ENCODE peak calls at places on chromosome 2, in four cellular contexts. X, K, H and S are unnamed samples.

GRCh38 chr2:121233486-121234110 is 51.4 kb downstream of the TFCP2L1 start:
- DNase-seq in X (no peak), K (no peak), H (no peak), S (no peak)

GRCh38 chr2:28588231-28588725 is 92.4 kb downstream of the PLB1 start:
- DNase-seq in K (no peak), X (peak), H (no peak), S (no peak)

GRCh38 chr2:182101263-182101662 is 115.6 kb downstream of the PPP1R1C start:
- DNase-seq in X (no peak), K (no peak), H (no peak), S (no peak)

GRCh38 chr2:233404227-233404626 is 49.9 kb downstream of the DGKD start:
- DNase-seq in X (peak), H (peak), K (no peak), S (no peak)

GRCh38 chr2:176534798-176535479 is 265.7 kb downstream of the MTX2 start:
- DNase-seq in X (peak), K (peak), H (no peak), S (peak)

GRCh38 chr2:182954789-182955188 is 83.5 kb downstream of the NCKAP1 start:
- DNase-seq in K (no peak), X (no peak), H (no peak), S (no peak)

GRCh38 chr2:11073251-11073650 is 82.0 kb upstream of the SLC66A3 start:
- DNase-seq in H (peak), K (no peak), X (peak), S (peak)

GRCh38 chr2:69642709-69643601 is 584 bp downstream of the AAK1 start:
- DNase-seq in H (peak), X (peak), K (peak), S (peak)

GRCh38 chr2:98167916-98168315 is 80.9 kb downstream of the VWA3B start:
- DNase-seq in X (no peak), H (no peak), K (no peak), S (no peak)

GRCh38 chr2:236179653-236180500 is 11.7 kb upstream of the GBX2 start:
- DNase-seq in X (peak), H (no peak), K (no peak), S (peak)

GRCh38 chr2:116057538-116057937 is 1615.1 kb downstream of the DPP10 start:
- DNase-seq in K (no peak), H (no peak), X (no peak), S (no peak)

GRCh38 chr2:178833382-178833781 is 26.2 kb upstream of the TTN start:
- DNase-seq in X (no peak), H (no peak), K (no peak), S (no peak)

GRCh38 chr2:236728916-236729670 is 159.5 kb downstream of the ACKR3 start:
- DNase-seq in K (no peak), H (no peak), X (no peak), S (no peak)

GRCh38 chr2:151619337-151619989 is 114.8 kb downstream of the NEB start:
- DNase-seq in H (no peak), X (peak), K (peak), S (no peak)
- TF ChIP-seq CTCF in H (no peak), X (peak), K (peak), S (no peak)

DNA sequence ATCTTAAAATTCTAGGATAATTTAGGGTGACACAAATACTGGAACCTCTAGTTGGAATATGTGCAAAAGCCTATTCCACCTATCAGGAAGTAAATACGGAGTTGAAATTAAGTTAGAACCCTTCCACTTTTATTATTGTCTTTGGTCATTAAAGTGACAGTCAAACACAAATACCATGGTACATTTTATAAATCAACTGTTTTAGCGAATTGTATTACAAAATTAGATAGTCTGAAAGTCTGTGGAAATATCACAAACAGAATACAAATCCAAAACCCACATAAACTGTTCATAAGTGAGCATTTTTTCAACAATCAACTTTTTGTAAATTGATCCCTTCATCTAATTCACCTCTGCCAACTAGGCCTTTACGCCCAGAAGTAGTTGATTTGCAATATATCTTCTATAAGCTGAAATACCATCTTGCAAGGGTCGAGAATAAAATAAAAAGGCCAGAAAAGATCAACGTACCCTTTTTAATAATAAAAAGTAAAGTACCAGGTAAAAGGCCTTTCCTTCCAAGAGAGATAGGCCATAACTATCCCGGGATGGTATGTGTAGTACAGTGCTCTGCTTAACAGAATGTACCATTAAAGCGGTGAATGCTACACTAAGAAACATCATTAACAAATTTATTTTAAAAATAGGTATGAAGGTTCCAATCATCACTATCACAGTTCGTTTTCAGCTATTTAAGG is 1.3 kb downstream of the USP34 start:
- DNase-seq in H (no peak), X (peak), K (no peak), S (peak)
- H3K4me3 ChIP-seq in H (peak), X (peak), K (peak), S (peak)

DNA sequence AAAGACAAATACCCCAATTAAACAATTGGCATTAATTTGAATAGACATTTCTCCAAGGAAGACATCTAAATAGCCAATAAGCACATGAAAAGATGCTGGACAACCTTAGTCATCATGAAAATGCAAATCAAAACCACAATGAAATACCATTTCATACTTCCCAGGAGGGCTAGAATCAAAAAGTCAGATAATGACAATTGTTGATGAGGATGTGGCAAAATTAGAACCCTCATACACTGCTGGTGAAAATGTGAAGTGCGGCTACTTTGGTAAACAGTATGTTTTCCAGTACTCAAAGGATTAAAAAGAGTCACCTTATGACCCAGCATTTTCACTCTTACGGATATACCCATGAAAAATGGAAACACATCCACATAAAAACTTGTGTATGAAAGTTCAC is 91.6 kb downstream of the FIGN start:
- DNase-seq in K (no peak), X (no peak), H (no peak), S (no peak)
- TF ChIP-seq CTCF in K (no peak), X (no peak), H (no peak), S (no peak)

DNA sequence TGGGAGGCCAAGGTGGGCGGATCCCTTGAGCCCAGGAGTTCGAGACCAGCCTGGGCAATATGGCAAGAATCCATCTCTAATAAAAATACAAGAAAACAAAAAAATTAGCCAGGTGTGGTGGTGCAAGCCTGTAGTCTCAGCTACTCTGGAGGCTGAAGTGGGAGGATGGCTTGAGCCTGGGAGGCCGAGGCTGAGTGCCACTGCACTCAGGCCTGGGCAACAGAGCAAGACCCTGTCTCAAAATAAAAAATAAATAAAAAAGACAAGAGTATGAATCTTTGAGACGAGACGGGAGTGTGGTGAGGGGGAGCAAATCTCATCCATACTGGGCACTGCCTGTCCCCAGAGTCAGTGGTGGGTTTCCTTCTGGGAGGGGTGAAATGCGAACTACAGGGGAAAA is 12.2 kb downstream of the GPR17 start:
- DNase-seq in K (no peak), H (no peak), X (no peak), S (no peak)
- H3K4me3 ChIP-seq in K (no peak), H (no peak), X (no peak), S (no peak)

DNA sequence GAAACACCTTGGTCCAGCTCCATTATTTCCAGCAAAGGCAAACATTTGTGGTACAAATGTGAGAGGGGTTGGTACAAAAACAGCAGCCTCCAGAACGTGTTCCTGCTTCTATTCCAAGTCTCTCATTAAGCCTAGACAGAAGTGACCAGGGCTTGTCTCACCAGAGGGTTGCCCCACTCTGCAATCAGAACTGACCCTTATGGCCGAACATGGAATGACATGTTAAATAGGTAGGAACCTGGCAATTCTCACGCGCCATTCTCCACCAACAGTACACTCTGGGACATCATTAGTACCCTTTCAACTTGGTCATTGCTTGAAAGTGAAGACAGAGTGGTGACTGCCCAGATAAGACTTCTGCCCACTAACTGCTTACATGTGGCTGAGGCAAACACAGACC is 117.5 kb upstream of the NRP2 start:
- DNase-seq in H (peak), X (no peak), K (no peak), S (no peak)
- TF ChIP-seq CTCF in H (no peak), X (peak), K (no peak), S (no peak)